ENCODE peak calls at places on chromosomes 2 and 18, in four cellular contexts. E is GM06990, O is lower lobe of right lung, P is ovary. U is an unnamed sample.

GRCh38 chr18:29378739-29379138 is 1201.8 kb upstream of the CDH2 start:
- DNase-seq in E (no peak), O (no peak), P (no peak), U (no peak)

GRCh38 chr2:177897278-177897677 is 175.3 kb downstream of the PDE11A start:
- DNase-seq in E (no peak), O (no peak), P (no peak), U (no peak)

GRCh38 chr18:22930089-22930713 is 2.9 kb upstream of the RBBP8 start:
- DNase-seq in E (peak; percentile 29), O (peak; percentile 73), P (peak; percentile 78), U (peak; percentile 68)

GRCh38 chr2:202269585-202269984 is 4.0 kb downstream of the NOP58 start:
- DNase-seq in E (peak; percentile 35), O (no peak), P (no peak), U (no peak)

GRCh38 chr2:36756438-36756837 is 59.9 kb downstream of the VIT start:
- DNase-seq in E (no peak), O (no peak), P (no peak), U (no peak)

GRCh38 chr2:55482186-55482945 is 37.2 kb upstream of the CFAP36 start:
- DNase-seq in E (no peak), O (no peak), P (no peak), U (no peak)

GRCh38 chr2:89844221-89844943 is 1152.9 kb downstream of the RPIA start:
- DNase-seq in E (no peak), O (peak; percentile 39), P (no peak), U (peak; percentile 3)

GRCh38 chr2:171405546-171405945 is 28.2 kb downstream of the METTL8 start:
- DNase-seq in E (no peak), O (no peak), P (no peak), U (no peak)

GRCh38 chr2:105919826-105920225 is 175.1 kb downstream of the NCK2 start:
- DNase-seq in E (no peak), O (no peak), P (no peak), U (no peak)

GRCh38 chr2:189658281-189658680 is 3.0 kb upstream of the ASNSD1 start:
- DNase-seq in E (no peak), O (no peak), P (no peak), U (no peak)

GRCh38 chr2:112566104-112566503 is 18.3 kb upstream of the CHCHD5 start:
- DNase-seq in E (no peak), O (no peak), P (no peak), U (no peak)

GRCh38 chr2:9950521-9951271 is 797 bp upstream of the GRHL1 start:
- DNase-seq in E (peak; percentile 68), O (peak; percentile 73), P (peak; percentile 25), U (peak; percentile 88)

GRCh38 chr18:9835112-9835755 is 50.5 kb upstream of the TXNDC2 start:
- DNase-seq in E (no peak), O (no peak), P (no peak), U (no peak)

DNA sequence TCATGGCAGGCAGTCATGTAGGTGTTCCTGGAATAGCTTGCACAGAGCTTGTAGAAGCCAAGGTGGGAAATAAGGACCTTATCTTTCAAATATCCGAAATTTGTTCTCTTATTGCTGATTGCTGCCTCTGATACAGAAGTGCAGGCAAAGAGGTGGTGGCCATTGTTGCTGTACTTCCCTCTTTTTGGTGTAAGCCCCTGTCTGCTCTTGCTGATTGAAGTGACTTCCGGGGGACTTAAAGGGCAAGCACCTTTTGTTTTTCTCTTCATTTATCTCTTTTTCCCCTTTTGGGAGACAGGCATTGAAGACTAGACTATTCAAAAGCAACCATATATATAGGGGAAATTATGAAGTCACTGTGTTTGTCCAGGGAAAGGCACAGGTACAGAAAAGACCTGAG is 131.6 kb upstream of the OTX1 start:
- DNase-seq in E (no peak), O (no peak), P (no peak), U (no peak)
- TF ChIP-seq CTCF in E (no peak), O (no peak), P (no peak), U (no peak)

DNA sequence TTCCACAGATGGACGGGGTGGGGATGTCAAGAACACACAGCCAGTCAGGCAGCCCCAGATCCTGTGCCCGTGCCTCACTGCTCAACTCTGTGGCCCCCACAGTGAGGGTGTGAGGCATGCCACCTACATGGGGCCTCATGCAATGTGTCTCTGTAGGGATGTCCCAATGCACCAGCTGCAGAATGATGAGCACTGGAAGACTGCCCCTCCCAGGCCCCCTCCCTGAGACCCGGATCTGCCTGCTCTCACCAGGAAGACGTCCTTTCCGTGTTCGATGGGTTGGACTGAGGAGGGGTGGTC is 124.2 kb downstream of the TWIST2 start:
- DNase-seq in E (no peak), O (no peak), P (no peak), U (no peak)
- TF ChIP-seq CTCF in E (no peak), O (no peak), P (no peak), U (no peak)

DNA sequence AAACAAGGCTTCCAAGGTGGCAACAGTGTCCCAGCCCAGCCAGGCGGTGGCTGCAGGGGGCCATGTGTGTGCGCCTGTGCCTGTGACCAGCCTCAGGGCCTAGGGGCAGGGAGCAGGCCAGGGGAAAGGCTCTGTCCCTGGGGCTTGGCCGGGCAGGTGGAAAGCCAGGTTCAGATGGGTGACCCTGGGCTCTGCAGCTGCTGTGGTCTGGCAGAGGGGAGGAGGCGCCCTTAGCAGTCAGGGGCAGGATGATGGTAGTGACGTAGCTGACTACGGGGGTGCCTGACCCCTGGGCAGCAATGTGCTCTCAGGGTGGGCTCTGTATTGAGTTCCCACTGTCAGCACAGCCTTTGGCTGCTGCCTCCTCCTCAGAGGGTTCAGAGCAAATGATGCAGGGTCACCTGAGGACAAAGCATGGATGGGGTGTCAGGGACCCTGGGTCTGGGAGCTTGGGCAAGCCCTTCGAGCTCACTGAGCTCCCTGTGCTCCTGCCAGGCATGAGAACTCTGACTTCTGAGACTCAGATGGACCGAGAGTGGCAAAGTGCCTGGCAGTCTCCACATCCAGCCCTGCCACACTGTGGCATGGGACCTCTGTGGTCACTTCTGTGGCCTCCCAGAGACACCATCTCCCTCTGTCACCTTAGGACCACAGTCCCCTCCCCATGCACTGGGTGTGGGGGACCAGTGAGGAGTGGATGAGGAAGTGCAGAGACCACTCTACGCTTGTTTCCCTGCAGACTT is 56.6 kb upstream of the ALPP start:
- DNase-seq in E (no peak), O (no peak), P (no peak), U (no peak)
- TF ChIP-seq CTCF in E (no peak), O (no peak), P (no peak), U (no peak)

GRCh38 chr2:44974064-44974715 is 32.7 kb downstream of the SIX3 start:
- DNase-seq in E (no peak), O (no peak), P (no peak), U (no peak)
- TF ChIP-seq CTCF in E (peak; percentile 58), O (peak; percentile 31), P (no peak), U (no peak)

U was measured in GM20000.